ENCODE peak calls at places on chromosomes 2 and 18, in five cellular contexts. K, M, B, H and A are unnamed samples.

GRCh38 chr2:120310136-120310535 is 35.8 kb upstream of the INHBB start:
- DNase-seq in K (no peak), M (no peak), B (no peak), H (no peak), A (no peak)

GRCh38 chr2:240289701-240290431 is 145.6 kb upstream of the GPC1 start:
- DNase-seq in K (no peak), M (peak; percentile 72), B (no peak), H (no peak), A (no peak)

GRCh38 chr18:12420831-12421421 is 13.2 kb downstream of the PRELID3A start:
- DNase-seq in K (peak; percentile 66), M (no peak), B (no peak), H (no peak), A (peak; percentile 44)

GRCh38 chr2:55431982-55432627 is 12.4 kb upstream of the CCDC88A start:
- DNase-seq in K (peak; percentile 32), M (no peak), B (no peak), H (no peak), A (no peak)

GRCh38 chr2:237888389-237888788 is 29.0 kb downstream of the RAMP1 start:
- DNase-seq in K (peak; percentile 36), M (no peak), B (no peak), H (no peak), A (no peak)

GRCh38 chr2:173935305-173935704 is 29.9 kb downstream of the SP3 start:
- DNase-seq in K (no peak), M (no peak), B (no peak), H (no peak), A (no peak)

GRCh38 chr2:215900203-215900611 is 113.1 kb downstream of the MREG start:
- DNase-seq in K (peak; percentile 49), M (no peak), B (no peak), H (no peak), A (no peak)

GRCh38 chr18:6055711-6056110 is 160.4 kb upstream of the TMEM200C start:
- DNase-seq in K (no peak), M (no peak), B (no peak), H (no peak), A (no peak)

GRCh38 chr2:240988571-240989271 is 9.7 kb upstream of the SNED1 start:
- DNase-seq in K (no peak), M (peak; percentile 75), B (peak; percentile 54), H (peak; percentile 58), A (no peak)

GRCh38 chr2:176501652-176502051 is 232.4 kb downstream of the MTX2 start:
- DNase-seq in K (no peak), M (no peak), B (no peak), H (no peak), A (no peak)

GRCh38 chr2:37688771-37689468 is 17.5 kb upstream of the CDC42EP3 start:
- DNase-seq in K (no peak), M (no peak), B (no peak), H (no peak), A (no peak)

GRCh38 chr2:147588191-147588590 is 256.6 kb upstream of the ACVR2A start:
- DNase-seq in K (no peak), M (no peak), B (no peak), H (no peak), A (no peak)

GRCh38 chr2:231902598-231902997 is 23.6 kb downstream of the NPPC start:
- DNase-seq in K (no peak), M (no peak), B (no peak), H (peak; percentile 29), A (no peak)

GRCh38 chr18:10797882-10798281 is 272.1 kb downstream of the NAPG start:
- DNase-seq in K (no peak), M (no peak), B (no peak), H (no peak), A (no peak)

GRCh38 chr2:183493060-183493459 is 368.8 kb downstream of the NUP35 start:
- DNase-seq in K (no peak), M (no peak), B (no peak), H (no peak), A (no peak)

GRCh38 chr2:70083344-70084156 is 3.7 kb upstream of the PCBP1 start:
- DNase-seq in K (peak; percentile 87), M (no peak), B (peak; percentile 48), H (no peak), A (no peak)

GRCh38 chr2:141652308-141652707 is 478.5 kb downstream of the LRP1B start:
- DNase-seq in K (no peak), M (no peak), B (no peak), H (no peak), A (no peak)

GRCh38 chr2:196486145-196486544 is 153.4 kb upstream of the CCDC150 start:
- DNase-seq in K (no peak), M (no peak), B (no peak), H (no peak), A (no peak)

GRCh38 chr18:6156446-6156845 is 258.3 kb downstream of the L3MBTL4 start:
- DNase-seq in K (no peak), M (no peak), B (no peak), H (no peak), A (no peak)

GRCh38 chr2:33033524-33034150 is 86.9 kb downstream of the LTBP1 start:
- DNase-seq in K (no peak), M (no peak), B (no peak), H (no peak), A (no peak)

GRCh38 chr2:38074775-38075435 is 1.0 kb downstream of the CYP1B1 start:
- DNase-seq in K (no peak), M (no peak), B (no peak), H (peak; percentile 80), A (no peak)

GRCh38 chr2:215728504-215729065 is 284.8 kb downstream of the MREG start:
- DNase-seq in K (peak; percentile 34), M (no peak), B (no peak), H (no peak), A (no peak)

GRCh38 chr2:109381327-109381820 is 232.4 kb downstream of the SEPTIN10 start:
- DNase-seq in K (no peak), M (peak; percentile 55), B (peak; percentile 42), H (peak; percentile 27), A (no peak)

GRCh38 chr2:150486539-150487484 is 655 bp downstream of the RND3 start:
- DNase-seq in K (no peak), M (peak; percentile 80), B (peak; percentile 80), H (no peak), A (peak; percentile 12)

GRCh38 chr2:62393293-62393692 is 112.7 kb downstream of the TMEM17 start:
- DNase-seq in K (no peak), M (no peak), B (no peak), H (no peak), A (no peak)

GRCh38 chr2:17800219-17800618 is 16.0 kb upstream of the MSGN1 start:
- DNase-seq in K (peak; percentile 76), M (no peak), B (no peak), H (no peak), A (no peak)

GRCh38 chr2:120809576-120810440 is 74.1 kb downstream of the GLI2 start:
- DNase-seq in K (no peak), M (no peak), B (no peak), H (no peak), A (no peak)

GRCh38 chr2:9877726-9878125 is 34.5 kb downstream of the TAF1B start:
- DNase-seq in K (no peak), M (no peak), B (no peak), H (no peak), A (no peak)

GRCh38 chr2:9867876-9868275 is 24.6 kb downstream of the TAF1B start:
- DNase-seq in K (no peak), M (no peak), B (no peak), H (no peak), A (no peak)

GRCh38 chr2:9877026-9877425 is 33.8 kb downstream of the TAF1B start:
- DNase-seq in K (no peak), M (no peak), B (no peak), H (no peak), A (no peak)

DNA sequence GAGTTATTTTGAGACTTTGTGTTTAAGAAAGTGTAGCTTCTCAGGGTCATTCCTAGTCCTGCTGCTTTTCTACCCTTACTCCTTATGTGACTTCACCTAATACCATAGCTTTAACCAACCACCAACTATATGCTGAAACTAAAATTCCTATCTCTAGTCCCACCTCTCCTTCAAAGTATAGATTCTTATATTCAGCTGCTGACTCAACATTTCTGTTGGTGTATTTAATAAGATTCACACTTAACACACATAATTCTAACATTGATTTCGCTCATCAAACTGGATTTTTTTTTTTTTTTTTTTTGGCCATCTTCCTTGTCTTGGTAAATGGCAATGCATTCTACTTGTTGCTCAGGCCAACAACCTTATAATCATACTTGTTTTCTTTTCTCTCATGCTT is 30.1 kb downstream of the TAF1B start:
- DNase-seq in K (no peak), M (no peak), B (no peak), H (no peak), A (no peak)
- TF ChIP-seq POLR2AphosphoS5 in K (no peak), M (no peak), B (no peak), H (no peak), A (no peak)

GRCh38 chr2:148643421-148643820 is 1.1 kb upstream of the EPC2 start:
- DNase-seq in K (no peak), M (no peak), B (no peak), H (no peak), A (no peak)

GRCh38 chr2:148645135-148645924 is 779 bp downstream of the EPC2 start:
- DNase-seq in K (peak; percentile 91), M (peak; percentile 96), B (peak; percentile 97), H (peak; percentile 99), A (peak; percentile 49)

GRCh38 chr2:148644885-148645134 is 259 bp downstream of the EPC2 start:
- DNase-seq in K (no peak), M (no peak), B (no peak), H (no peak), A (no peak)

GRCh38 chr2:148642891-148643416 is 1.6 kb upstream of the EPC2 start:
- DNase-seq in K (no peak), M (no peak), B (no peak), H (no peak), A (no peak)

DNA sequence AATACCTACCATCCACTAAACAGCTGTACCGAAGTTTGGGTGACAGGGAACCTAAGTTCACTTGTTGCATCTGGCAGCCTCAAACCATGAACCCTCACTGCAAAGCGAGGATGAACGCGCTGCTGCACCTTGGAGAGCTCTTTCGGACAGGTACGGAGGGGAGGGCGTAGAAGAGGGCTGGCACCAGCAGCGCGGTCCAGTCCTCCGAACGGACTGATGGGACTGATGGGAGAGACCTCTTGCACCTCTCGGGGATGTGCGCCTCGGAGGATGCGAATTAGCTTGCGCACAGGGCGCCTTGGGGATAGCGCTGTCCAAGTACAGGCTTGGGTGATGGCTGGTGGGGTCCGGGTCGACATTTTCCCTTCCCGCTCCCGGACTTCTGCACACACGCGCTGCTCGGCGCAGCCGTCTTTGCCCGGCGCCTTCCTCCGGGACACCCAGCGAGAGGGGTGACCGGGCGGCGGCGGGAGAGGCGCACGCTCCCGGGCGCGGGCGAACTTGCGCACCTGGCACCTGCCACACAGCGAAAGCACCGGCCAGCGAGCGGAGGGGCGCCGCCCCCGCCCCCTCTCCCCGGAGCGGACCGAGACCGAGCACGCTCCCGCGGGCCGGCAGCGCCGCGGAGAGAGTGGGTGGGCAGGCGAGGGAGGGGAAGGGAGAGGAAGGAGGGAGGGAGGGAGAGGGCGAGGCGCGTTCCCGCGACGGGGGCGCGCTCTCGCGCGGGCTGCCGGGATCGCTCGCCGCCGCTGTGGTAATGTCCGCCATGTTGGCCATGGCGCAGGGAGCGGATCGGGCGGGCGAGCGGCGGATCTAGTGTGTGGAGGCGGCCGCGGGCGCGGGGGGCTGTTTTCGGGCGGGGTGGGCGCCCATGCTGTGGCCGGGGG is at the start of gene EPC2:
- DNase-seq in K (peak; percentile 68), M (peak; percentile 88), B (peak; percentile 93), H (peak; percentile 98), A (peak; percentile 59)
- TF ChIP-seq POLR2A in K (peak; percentile 88), M (no peak), B (no peak), H (no peak), A (peak; percentile 82)

GRCh38 chr18:75757951-75758350 is 330.4 kb upstream of the SMIM21 start:
- DNase-seq in K (no peak), M (no peak), B (no peak), H (no peak), A (no peak)
- TF ChIP-seq POLR2AphosphoS5 in K (no peak), M (no peak), B (no peak), H (no peak), A (no peak)

GRCh38 chr18:79393626-79394401 is 1.9 kb upstream of the NFATC1 start:
- DNase-seq in K (peak; percentile 28), M (peak; percentile 95), B (peak; percentile 97), H (peak; percentile 89), A (no peak)
- TF ChIP-seq POLR2A in K (no peak), M (no peak), B (no peak), H (no peak), A (no peak)